ENCODE peak calls at places on chromosomes 13 and 19, in eight cellular contexts. One of them, this sample, is unnamed.

GRCh38 chr19:16088985-16089846 is 12.9 kb downstream of the TPM4 start:
- DNase-seq in hypothalamus: no peak
- DNase-seq in A172: no peak
- DNase-seq in WTC11: no peak
- DNase-seq in H9: no peak
- DNase-seq in GM12864: no peak
- DNase-seq in activated effector memory CD4-positive, alpha-beta T cell treated with anti-CD3 and anti-CD28 coated beads, Interleukin-2, amount 50 U/mL, for 16 hours: no peak
- DNase-seq in Ammon's horn: no peak
- DNase-seq in this sample: no peak

GRCh38 chr13:93861818-93862217 is 617.7 kb downstream of the DCT start:
- DNase-seq in hypothalamus: no peak
- DNase-seq in A172: peak; percentile 76
- DNase-seq in WTC11: no peak
- DNase-seq in H9: no peak
- DNase-seq in GM12864: no peak
- DNase-seq in activated effector memory CD4-positive, alpha-beta T cell treated with anti-CD3 and anti-CD28 coated beads, Interleukin-2, amount 50 U/mL, for 16 hours: no peak
- DNase-seq in Ammon's horn: no peak
- DNase-seq in this sample: no peak

GRCh38 chr13:69124996-69125395 is 982.6 kb upstream of the ATXN8OS start:
- DNase-seq in hypothalamus: no peak
- DNase-seq in A172: peak; percentile 6
- DNase-seq in WTC11: no peak
- DNase-seq in H9: no peak
- DNase-seq in GM12864: no peak
- DNase-seq in activated effector memory CD4-positive, alpha-beta T cell treated with anti-CD3 and anti-CD28 coated beads, Interleukin-2, amount 50 U/mL, for 16 hours: no peak
- DNase-seq in Ammon's horn: no peak
- DNase-seq in this sample: no peak

GRCh38 chr19:36009220-36009619 is 607 bp upstream of the SYNE4 start:
- DNase-seq in hypothalamus: peak; percentile 64
- DNase-seq in A172: no peak
- DNase-seq in WTC11: peak; percentile 74
- DNase-seq in H9: peak; percentile 72
- DNase-seq in GM12864: no peak
- DNase-seq in activated effector memory CD4-positive, alpha-beta T cell treated with anti-CD3 and anti-CD28 coated beads, Interleukin-2, amount 50 U/mL, for 16 hours: peak; percentile 83
- DNase-seq in Ammon's horn: peak; percentile 73
- DNase-seq in this sample: no peak

GRCh38 chr13:78762825-78763224 is 103.9 kb upstream of the OBI1 start:
- DNase-seq in hypothalamus: no peak
- DNase-seq in A172: no peak
- DNase-seq in WTC11: no peak
- DNase-seq in H9: no peak
- DNase-seq in GM12864: no peak
- DNase-seq in activated effector memory CD4-positive, alpha-beta T cell treated with anti-CD3 and anti-CD28 coated beads, Interleukin-2, amount 50 U/mL, for 16 hours: no peak
- DNase-seq in Ammon's horn: no peak
- DNase-seq in this sample: no peak

GRCh38 chr19:4328243-4328990 is 10.2 kb downstream of the STAP2 start:
- DNase-seq in hypothalamus: peak; percentile 93
- DNase-seq in A172: peak; percentile 19
- DNase-seq in WTC11: peak; percentile 98
- DNase-seq in H9: peak; percentile 97
- DNase-seq in GM12864: peak; percentile 67
- DNase-seq in activated effector memory CD4-positive, alpha-beta T cell treated with anti-CD3 and anti-CD28 coated beads, Interleukin-2, amount 50 U/mL, for 16 hours: peak; percentile 98
- DNase-seq in Ammon's horn: peak; percentile 98
- DNase-seq in this sample: peak; percentile 74

GRCh38 chr19:1248454-1249297 is at the start of gene MIDN:
- DNase-seq in hypothalamus: peak; percentile 79
- DNase-seq in A172: peak; percentile 87
- DNase-seq in WTC11: peak; percentile 88
- DNase-seq in H9: peak; percentile 86
- DNase-seq in GM12864: no peak
- DNase-seq in activated effector memory CD4-positive, alpha-beta T cell treated with anti-CD3 and anti-CD28 coated beads, Interleukin-2, amount 50 U/mL, for 16 hours: peak; percentile 94
- DNase-seq in Ammon's horn: peak; percentile 77
- DNase-seq in this sample: peak; percentile 84

GRCh38 chr19:54484451-54484850 is 11.4 kb upstream of the CDC42EP5 start:
- DNase-seq in hypothalamus: no peak
- DNase-seq in A172: no peak
- DNase-seq in WTC11: no peak
- DNase-seq in H9: no peak
- DNase-seq in GM12864: no peak
- DNase-seq in activated effector memory CD4-positive, alpha-beta T cell treated with anti-CD3 and anti-CD28 coated beads, Interleukin-2, amount 50 U/mL, for 16 hours: no peak
- DNase-seq in Ammon's horn: no peak
- DNase-seq in this sample: no peak

GRCh38 chr19:17054746-17055145 is 20.5 kb downstream of the HAUS8 start:
- DNase-seq in hypothalamus: no peak
- DNase-seq in A172: peak; percentile 31
- DNase-seq in WTC11: no peak
- DNase-seq in H9: no peak
- DNase-seq in GM12864: no peak
- DNase-seq in activated effector memory CD4-positive, alpha-beta T cell treated with anti-CD3 and anti-CD28 coated beads, Interleukin-2, amount 50 U/mL, for 16 hours: no peak
- DNase-seq in Ammon's horn: no peak
- DNase-seq in this sample: no peak

GRCh38 chr19:30063184-30064020 is 121.4 kb downstream of the URI1 start:
- DNase-seq in hypothalamus: no peak
- DNase-seq in A172: no peak
- DNase-seq in WTC11: no peak
- DNase-seq in H9: no peak
- DNase-seq in GM12864: no peak
- DNase-seq in activated effector memory CD4-positive, alpha-beta T cell treated with anti-CD3 and anti-CD28 coated beads, Interleukin-2, amount 50 U/mL, for 16 hours: no peak
- DNase-seq in Ammon's horn: no peak
- DNase-seq in this sample: no peak

GRCh38 chr19:44998025-44998424 is 3.2 kb upstream of the RELB start:
- DNase-seq in hypothalamus: no peak
- DNase-seq in A172: no peak
- DNase-seq in WTC11: no peak
- DNase-seq in H9: no peak
- DNase-seq in GM12864: no peak
- DNase-seq in activated effector memory CD4-positive, alpha-beta T cell treated with anti-CD3 and anti-CD28 coated beads, Interleukin-2, amount 50 U/mL, for 16 hours: no peak
- DNase-seq in Ammon's horn: no peak
- DNase-seq in this sample: no peak

GRCh38 chr13:37029617-37030016 is 29.0 kb downstream of the EXOSC8 start:
- DNase-seq in hypothalamus: no peak
- DNase-seq in A172: no peak
- DNase-seq in WTC11: no peak
- DNase-seq in H9: no peak
- DNase-seq in GM12864: no peak
- DNase-seq in activated effector memory CD4-positive, alpha-beta T cell treated with anti-CD3 and anti-CD28 coated beads, Interleukin-2, amount 50 U/mL, for 16 hours: no peak
- DNase-seq in Ammon's horn: no peak
- DNase-seq in this sample: no peak

GRCh38 chr19:8575467-8575997 is 1.7 kb downstream of the MYO1F start:
- DNase-seq in hypothalamus: no peak
- DNase-seq in A172: peak; percentile 76
- DNase-seq in WTC11: no peak
- DNase-seq in H9: peak; percentile 69
- DNase-seq in GM12864: no peak
- DNase-seq in activated effector memory CD4-positive, alpha-beta T cell treated with anti-CD3 and anti-CD28 coated beads, Interleukin-2, amount 50 U/mL, for 16 hours: peak; percentile 80
- DNase-seq in Ammon's horn: no peak
- DNase-seq in this sample: no peak

GRCh38 chr19:17281391-17282304 is at the start of gene ANKLE1:
- DNase-seq in hypothalamus: no peak
- DNase-seq in A172: no peak
- DNase-seq in WTC11: peak; percentile 68
- DNase-seq in H9: peak; percentile 77
- DNase-seq in GM12864: no peak
- DNase-seq in activated effector memory CD4-positive, alpha-beta T cell treated with anti-CD3 and anti-CD28 coated beads, Interleukin-2, amount 50 U/mL, for 16 hours: peak; percentile 78
- DNase-seq in Ammon's horn: no peak
- DNase-seq in this sample: peak; percentile 41

GRCh38 chr13:44955421-44955820 is 33.9 kb downstream of the NUFIP1 start:
- DNase-seq in hypothalamus: no peak
- DNase-seq in A172: no peak
- DNase-seq in WTC11: no peak
- DNase-seq in H9: no peak
- DNase-seq in GM12864: no peak
- DNase-seq in activated effector memory CD4-positive, alpha-beta T cell treated with anti-CD3 and anti-CD28 coated beads, Interleukin-2, amount 50 U/mL, for 16 hours: no peak
- DNase-seq in Ammon's horn: no peak
- DNase-seq in this sample: no peak

GRCh38 chr13:43377149-43377548 is 353.8 kb downstream of the DNAJC15 start:
- DNase-seq in hypothalamus: no peak
- DNase-seq in A172: no peak
- DNase-seq in WTC11: no peak
- DNase-seq in H9: no peak
- DNase-seq in GM12864: no peak
- DNase-seq in activated effector memory CD4-positive, alpha-beta T cell treated with anti-CD3 and anti-CD28 coated beads, Interleukin-2, amount 50 U/mL, for 16 hours: no peak
- DNase-seq in Ammon's horn: no peak
- DNase-seq in this sample: no peak

GRCh38 chr13:25067054-25067453 is 28.9 kb upstream of the PABPC3 start:
- DNase-seq in hypothalamus: no peak
- DNase-seq in A172: no peak
- DNase-seq in WTC11: peak; percentile 35
- DNase-seq in H9: peak; percentile 71
- DNase-seq in GM12864: no peak
- DNase-seq in activated effector memory CD4-positive, alpha-beta T cell treated with anti-CD3 and anti-CD28 coated beads, Interleukin-2, amount 50 U/mL, for 16 hours: no peak
- DNase-seq in Ammon's horn: no peak
- DNase-seq in this sample: no peak

GRCh38 chr13:34675626-34676025 is 266.4 kb upstream of the NBEA start:
- DNase-seq in hypothalamus: no peak
- DNase-seq in A172: peak; percentile 2
- DNase-seq in WTC11: no peak
- DNase-seq in H9: no peak
- DNase-seq in GM12864: no peak
- DNase-seq in activated effector memory CD4-positive, alpha-beta T cell treated with anti-CD3 and anti-CD28 coated beads, Interleukin-2, amount 50 U/mL, for 16 hours: no peak
- DNase-seq in Ammon's horn: no peak
- DNase-seq in this sample: no peak

GRCh38 chr13:45860240-45860639 is 8.7 kb upstream of the SIAH3 start:
- DNase-seq in hypothalamus: no peak
- DNase-seq in A172: no peak
- DNase-seq in WTC11: no peak
- DNase-seq in H9: no peak
- DNase-seq in GM12864: no peak
- DNase-seq in activated effector memory CD4-positive, alpha-beta T cell treated with anti-CD3 and anti-CD28 coated beads, Interleukin-2, amount 50 U/mL, for 16 hours: no peak
- DNase-seq in Ammon's horn: no peak
- DNase-seq in this sample: no peak